ENCODE peak calls at places on chromosomes 4 and X, in eight cellular contexts. J is lower leg skin; O is EH; E is ACHN; H is pancreas; R is activated CD8-positive, alpha-beta T cell treated with anti-CD3 and anti-CD28 coated beads for 36 hours; D is psoas muscle; B is NCI-H774. L is an unnamed sample.

GRCh38 chrX:13279279-13280009 is 40.4 kb downstream of the ATXN3L start:
- DNase-seq in J (no peak), O (peak; percentile 16), E (no peak), H (no peak), R (no peak), D (no peak), B (no peak), L (no peak)

GRCh38 chr4:31617667-31618066 is 897.5 kb downstream of the PCDH7 start:
- DNase-seq in J (no peak), O (no peak), E (no peak), H (no peak), R (no peak), D (no peak), B (no peak), L (no peak)

GRCh38 chrX:104568304-104568915 is 2.4 kb downstream of the IL1RAPL2 start:
- DNase-seq in J (no peak), O (no peak), E (no peak), H (no peak), R (no peak), D (no peak), B (no peak), L (no peak)

GRCh38 chr4:185713731-185714130 is 98.3 kb downstream of the SORBS2 start:
- DNase-seq in J (no peak), O (no peak), E (no peak), H (no peak), R (no peak), D (no peak), B (no peak), L (no peak)

GRCh38 chr4:966266-967112 is 6.9 kb downstream of the DGKQ start:
- DNase-seq in J (no peak), O (no peak), E (no peak), H (no peak), R (no peak), D (peak; percentile 50), B (no peak), L (no peak)

GRCh38 chr4:157655101-157655818 is 434.7 kb downstream of the GRIA2 start:
- DNase-seq in J (no peak), O (no peak), E (no peak), H (no peak), R (no peak), D (no peak), B (no peak), L (no peak)

GRCh38 chr4:22534374-22534773 is 18.5 kb upstream of the ADGRA3 start:
- DNase-seq in J (no peak), O (no peak), E (no peak), H (no peak), R (no peak), D (no peak), B (no peak), L (no peak)

GRCh38 chrX:108726748-108727147 is 9.6 kb downstream of the IRS4 start:
- DNase-seq in J (no peak), O (no peak), E (no peak), H (no peak), R (no peak), D (no peak), B (no peak), L (no peak)

GRCh38 chr4:52864816-52865215 is 2.7 kb downstream of the RASL11B start:
- DNase-seq in J (no peak), O (peak; percentile 39), E (no peak), H (no peak), R (no peak), D (no peak), B (peak; percentile 82), L (no peak)

GRCh38 chr4:2935762-2936743 is 27.2 kb downstream of the NOP14 start:
- DNase-seq in J (peak; percentile 85), O (peak; percentile 61), E (peak; percentile 91), H (peak; percentile 13), R (peak; percentile 94), D (peak; percentile 50), B (no peak), L (peak; percentile 40)

GRCh38 chr4:53693408-53693807 is 102.1 kb upstream of the LNX1 start:
- DNase-seq in J (no peak), O (no peak), E (no peak), H (no peak), R (no peak), D (no peak), B (peak; percentile 57), L (no peak)

GRCh38 chr4:66000500-66001117 is 330.3 kb upstream of the EPHA5 start:
- DNase-seq in J (no peak), O (peak; percentile 69), E (no peak), H (no peak), R (no peak), D (no peak), B (no peak), L (no peak)

GRCh38 chrX:29397506-29397905 is 810.3 kb downstream of the IL1RAPL1 start:
- DNase-seq in J (no peak), O (peak; percentile 37), E (no peak), H (no peak), R (no peak), D (no peak), B (no peak), L (no peak)

GRCh38 chrX:107935664-107936433 is 46.3 kb downstream of the TEX13B start:
- DNase-seq in J (peak; percentile 77), O (peak; percentile 19), E (peak; percentile 64), H (no peak), R (peak; percentile 1), D (no peak), B (no peak), L (peak; percentile 21)

GRCh38 chr4:25160714-25161598 is 707 bp upstream of the SEPSECS start:
- DNase-seq in J (no peak), O (peak; percentile 59), E (no peak), H (no peak), R (peak; percentile 28), D (no peak), B (peak; percentile 64), L (no peak)

GRCh38 chr4:826508-827208 is 729 bp upstream of the CPLX1 start:
- DNase-seq in J (no peak), O (no peak), E (no peak), H (no peak), R (no peak), D (peak; percentile 46), B (no peak), L (no peak)

GRCh38 chr4:55087016-55087929 is 38.1 kb downstream of the KDR start:
- DNase-seq in J (no peak), O (peak; percentile 4), E (no peak), H (no peak), R (no peak), D (no peak), B (no peak), L (no peak)

GRCh38 chrX:52821079-52821760 is 10.1 kb downstream of the XAGE5 start:
- DNase-seq in J (no peak), O (no peak), E (no peak), H (no peak), R (no peak), D (no peak), B (no peak), L (no peak)

GRCh38 chrX:140918398-140919043 is 83.9 kb upstream of the SPANXB1 start:
- DNase-seq in J (no peak), O (peak; percentile 54), E (peak; percentile 50), H (no peak), R (peak; percentile 44), D (no peak), B (no peak), L (peak; percentile 6)

GRCh38 chr4:2259541-2260267 is 2.2 kb downstream of the MXD4 start:
- DNase-seq in J (peak; percentile 81), O (no peak), E (no peak), H (peak; percentile 14), R (peak; percentile 0), D (peak; percentile 41), B (no peak), L (no peak)

GRCh38 chrX:130726661-130727060 is 176.3 kb downstream of the ENOX2 start:
- DNase-seq in J (no peak), O (peak; percentile 72), E (no peak), H (no peak), R (no peak), D (no peak), B (no peak), L (no peak)

GRCh38 chr4:98745372-98745771 is 87.0 kb upstream of the TSPAN5 start:
- DNase-seq in J (no peak), O (peak; percentile 34), E (peak; percentile 23), H (no peak), R (peak; percentile 8), D (no peak), B (no peak), L (no peak)

GRCh38 chr4:1347410-1347864 is 429 bp downstream of the UVSSA start:
- DNase-seq in J (peak; percentile 95), O (peak; percentile 90), E (peak; percentile 64), H (peak; percentile 66), R (peak; percentile 63), D (peak; percentile 88), B (peak; percentile 48), L (peak; percentile 63)

GRCh38 chr4:14897217-14897616 is 105.1 kb upstream of the CPEB2 start:
- DNase-seq in J (no peak), O (no peak), E (no peak), H (no peak), R (no peak), D (no peak), B (no peak), L (no peak)

GRCh38 chrX:144586756-144587155 is 660.5 kb upstream of the SPANXN1 start:
- DNase-seq in J (no peak), O (no peak), E (no peak), H (no peak), R (no peak), D (no peak), B (peak; percentile 4), L (peak; percentile 39)

GRCh38 chrX:38342853-38343778 is 9.3 kb upstream of the OTC start:
- DNase-seq in J (no peak), O (no peak), E (no peak), H (no peak), R (no peak), D (no peak), B (no peak), L (no peak)

GRCh38 chr4:110309686-110310085 is 111.3 kb upstream of the ELOVL6 start:
- DNase-seq in J (no peak), O (peak; percentile 48), E (no peak), H (no peak), R (no peak), D (no peak), B (no peak), L (no peak)

GRCh38 chr4:125464146-125464545 is 149.4 kb downstream of the FAT4 start:
- DNase-seq in J (no peak), O (no peak), E (no peak), H (no peak), R (no peak), D (no peak), B (no peak), L (no peak)

GRCh38 chr4:85823295-85823694 is 348.3 kb downstream of the ARHGAP24 start:
- DNase-seq in J (no peak), O (peak; percentile 50), E (peak; percentile 39), H (no peak), R (no peak), D (no peak), B (no peak), L (no peak)

GRCh38 chr4:164571593-164572385 is 182.1 kb upstream of the SMIM31 start:
- DNase-seq in J (no peak), O (no peak), E (peak; percentile 30), H (no peak), R (no peak), D (peak; percentile 15), B (no peak), L (no peak)

GRCh38 chr4:40309250-40309774 is 25.8 kb upstream of the CHRNA9 start:
- DNase-seq in J (peak; percentile 97), O (peak; percentile 78), E (peak; percentile 74), H (peak; percentile 86), R (peak; percentile 98), D (peak; percentile 89), B (no peak), L (peak; percentile 84)

GRCh38 chrX:129247642-129248041 is 275.6 kb downstream of the SMARCA1 start:
- DNase-seq in J (no peak), O (no peak), E (no peak), H (no peak), R (no peak), D (no peak), B (no peak), L (no peak)

GRCh38 chr4:165635261-165635838 is 237.7 kb upstream of the TLL1 start:
- DNase-seq in J (no peak), O (no peak), E (no peak), H (no peak), R (no peak), D (no peak), B (no peak), L (no peak)

GRCh38 chr4:87219648-87220093 is 747 bp downstream of the KLHL8 start:
- DNase-seq in J (no peak), O (peak; percentile 60), E (peak; percentile 55), H (peak; percentile 52), R (peak; percentile 61), D (peak; percentile 57), B (peak; percentile 9), L (no peak)